ENCODE peak calls at places on chromosomes 1 and 21, in nine cellular contexts. T is progenitor cell of endocrine pancreas; F is HS-27A; E is occipital lobe; R is activated CD4-positive, alpha-beta T cell treated with anti-CD3 and anti-CD28 coated beads for 24 hours; C is DND-41; P is T-helper 2 cell; A is HFFc6; Z is OCI-LY7. X is an unnamed sample.

GRCh38 chr1:9112961-9113880 is 15.7 kb downstream of the GPR157 start:
- DNase-seq in T (no peak), F (no peak), E (no peak), R (no peak), C (no peak), P (no peak), A (no peak), Z (no peak), X (no peak)

GRCh38 chr1:43241352-43241953 is 28.3 kb upstream of the TMEM125 start:
- DNase-seq in T (no peak), F (no peak), E (no peak), R (no peak), C (no peak), P (no peak), A (peak; percentile 23), Z (no peak), X (no peak)

GRCh38 chr21:42557420-42557819 is 43.8 kb downstream of the SLC37A1 start:
- DNase-seq in T (no peak), F (no peak), E (no peak), R (no peak), C (no peak), P (no peak), A (no peak), Z (no peak), X (no peak)

GRCh38 chr1:82491301-82491986 is 690.7 kb downstream of the ADGRL2 start:
- DNase-seq in T (no peak), F (no peak), E (no peak), R (no peak), C (no peak), P (no peak), A (no peak), Z (no peak), X (no peak)

GRCh38 chr1:59418361-59418760 is 121.5 kb downstream of the FGGY start:
- DNase-seq in T (no peak), F (no peak), E (no peak), R (no peak), C (no peak), P (no peak), A (no peak), Z (no peak), X (no peak)

GRCh38 chr1:78229344-78229743 is 183.6 kb downstream of the GIPC2 start:
- DNase-seq in T (no peak), F (no peak), E (no peak), R (no peak), C (no peak), P (no peak), A (peak; percentile 70), Z (no peak), X (no peak)

GRCh38 chr1:106960412-106960811 is 96.1 kb upstream of the PRMT6 start:
- DNase-seq in T (no peak), F (no peak), E (no peak), R (no peak), C (no peak), P (no peak), A (no peak), Z (no peak), X (no peak)

GRCh38 chr21:41369105-41369914 is 7.5 kb downstream of the MX2 start:
- DNase-seq in T (no peak), F (no peak), E (no peak), R (peak; percentile 9), C (peak; percentile 66), P (peak; percentile 10), A (no peak), Z (peak; percentile 71), X (peak; percentile 56)

GRCh38 chr1:163093579-163093978 is 24.4 kb downstream of the RGS4 start:
- DNase-seq in T (no peak), F (no peak), E (no peak), R (no peak), C (no peak), P (no peak), A (no peak), Z (no peak), X (no peak)

GRCh38 chr1:153963850-153964331 is 554 bp upstream of the SLC39A1 start:
- DNase-seq in T (peak; percentile 50), F (peak; percentile 45), E (no peak), R (no peak), C (no peak), P (no peak), A (no peak), Z (no peak), X (peak; percentile 69)

X was measured in neuronal stem cell.